ENCODE peak calls at places on chromosomes 6 and 20, in four cellular contexts. X is AG08395, I is endothelial cell, R is RWPE1. C is an unnamed sample.

GRCh38 chr20:35568645-35569044 is 26.8 kb downstream of the ERGIC3 start:
- DNase-seq in X (no peak), I (no peak), R (peak), C (no peak)

GRCh38 chr6:138514860-138515540 is 15.7 kb upstream of the NHSL1 start:
- DNase-seq in X (no peak), I (no peak), R (no peak), C (no peak)

GRCh38 chr20:9576695-9577094 is 62.3 kb downstream of the LAMP5 start:
- DNase-seq in X (no peak), I (no peak), R (no peak), C (no peak)

GRCh38 chr20:38127011-38127621 is 38.0 kb downstream of the TGM2 start:
- DNase-seq in X (peak), I (no peak), R (peak), C (no peak)

GRCh38 chr6:145813285-145814034 is 1.1 kb downstream of the FBXO30 start:
- DNase-seq in X (peak), I (no peak), R (peak), C (no peak)

GRCh38 chr20:58723628-58723984 is 31.0 kb downstream of the NPEPL1 start:
- DNase-seq in X (no peak), I (no peak), R (no peak), C (no peak)

GRCh38 chr6:75830959-75831885 is 82.2 kb downstream of the MYO6 start:
- DNase-seq in X (peak), I (no peak), R (peak), C (no peak)

GRCh38 chr6:47098570-47098993 is 56.5 kb upstream of the ADGRF1 start:
- DNase-seq in X (peak), I (no peak), R (peak), C (no peak)

GRCh38 chr6:139588076-139588639 is 213.7 kb upstream of the CITED2 start:
- DNase-seq in X (no peak), I (no peak), R (no peak), C (peak)

GRCh38 chr6:27016689-27017088 is 230.8 kb upstream of the PRSS16 start:
- DNase-seq in X (no peak), I (no peak), R (no peak), C (no peak)

GRCh38 chr20:3045042-3045815 is 623 bp upstream of the MRPS26 start:
- DNase-seq in X (peak), I (no peak), R (peak), C (peak)

GRCh38 chr6:142550310-142550709 is 248.5 kb downstream of the ADGRG6 start:
- DNase-seq in X (no peak), I (no peak), R (no peak), C (no peak)

GRCh38 chr6:161029195-161029809 is 37.7 kb downstream of the MAP3K4 start:
- DNase-seq in X (peak), I (no peak), R (no peak), C (no peak)

GRCh38 chr6:161011509-161012480 is 20.2 kb downstream of the MAP3K4 start:
- DNase-seq in X (no peak), I (no peak), R (no peak), C (no peak)

GRCh38 chr6:136975089-136975715 is 53.1 kb downstream of the SLC35D3 start:
- DNase-seq in X (no peak), I (no peak), R (no peak), C (no peak)

GRCh38 chr6:88760091-88760490 is 203.3 kb downstream of the RNGTT start:
- DNase-seq in X (no peak), I (no peak), R (no peak), C (no peak)

GRCh38 chr20:62418709-62419487 is 8.4 kb downstream of the RBBP8NL start:
- DNase-seq in X (no peak), I (no peak), R (no peak), C (no peak)

GRCh38 chr20:46122516-46123481 is 4.7 kb downstream of the CD40 start:
- DNase-seq in X (no peak), I (no peak), R (no peak), C (no peak)

GRCh38 chr6:147806697-147807096 is 298.2 kb downstream of the SAMD5 start:
- DNase-seq in X (no peak), I (no peak), R (no peak), C (no peak)

C was measured in mucosa of descending colon.